ENCODE peak calls at places on chromosomes 5 and 9, in four cellular contexts. B is CD8-positive, alpha-beta memory T cell; D is PC-3; X is cardiac muscle cell. J is an unnamed sample. For H3K4me1, the result is how much of the 10 kb centered on the place peaks cover.

GRCh38 chr9:109382585-109382984 is 61.7 kb upstream of the EPB41L4B start:
- DNase-seq in B (no peak), D (no peak), X (no peak), J (no peak)

GRCh38 chr5:113337515-113338140 is 97.2 kb downstream of the TSSK1B start:
- DNase-seq in B (no peak), D (peak), X (no peak), J (no peak)

GRCh38 chr9:38198140-38198539 is 129.1 kb upstream of the SHB start:
- DNase-seq in B (no peak), D (no peak), X (no peak), J (no peak)

GRCh38 chr9:113910036-113910639 is 34.0 kb downstream of the ZNF618 start:
- DNase-seq in B (no peak), D (no peak), X (no peak), J (no peak)

GRCh38 chr5:151492729-151493128 is 45.3 kb downstream of the SLC36A1 start:
- DNase-seq in B (no peak), D (peak), X (no peak), J (no peak)

GRCh38 chr9:83359039-83359438 is 179.2 kb downstream of the FRMD3 start:
- DNase-seq in B (no peak), D (no peak), X (no peak), J (no peak)

GRCh38 chr5:79931866-79932265 is 59.2 kb downstream of the MTX3 start:
- DNase-seq in B (no peak), D (no peak), X (no peak), J (no peak)

GRCh38 chr5:102600964-102601363 is 102.2 kb upstream of the SLCO6A1 start:
- DNase-seq in B (no peak), D (peak), X (no peak), J (no peak)

GRCh38 chr5:15797116-15797515 is 297.1 kb downstream of the FBXL7 start:
- DNase-seq in B (no peak), D (no peak), X (no peak), J (no peak)

GRCh38 chr9:27518006-27518405 is 6.1 kb upstream of the IFNK start:
- DNase-seq in B (no peak), D (no peak), X (no peak), J (no peak)

GRCh38 chr9:99335280-99335679 is 113.2 kb downstream of the SEC61B start:
- DNase-seq in B (no peak), D (no peak), X (no peak), J (no peak)

GRCh38 chr5:150434502-150434901 is 15.0 kb downstream of the RPS14 start:
- DNase-seq in B (no peak), D (no peak), X (no peak), J (no peak)

GRCh38 chr9:126155756-126156664 is 170.6 kb upstream of the MVB12B start:
- DNase-seq in B (no peak), D (no peak), X (no peak), J (no peak)

GRCh38 chr9:116550728-116551436 is 136.2 kb upstream of the TRIM32 start:
- DNase-seq in B (no peak), D (no peak), X (no peak), J (no peak)

GRCh38 chr5:43315262-43315661 is 2.0 kb upstream of the HMGCS1 start:
- DNase-seq in B (no peak), D (peak), X (no peak), J (no peak)

GRCh38 chr5:65481635-65482271 is at the start of gene ADAMTS6:
- DNase-seq in B (peak), D (peak), X (peak), J (peak)

GRCh38 chr5:10576121-10576789 is 12.4 kb downstream of the ANKRD33B start:
- DNase-seq in B (no peak), D (no peak), X (no peak), J (no peak)

GRCh38 chr9:127075592-127076380 is 46.6 kb downstream of the ANGPTL2 start:
- DNase-seq in B (no peak), D (no peak), X (no peak), J (no peak)

GRCh38 chr9:36993933-36994764 is 39.9 kb downstream of the PAX5 start:
- DNase-seq in B (peak), D (no peak), X (no peak), J (no peak)

GRCh38 chr9:94867281-94867841 is 140.9 kb downstream of the AOPEP start:
- DNase-seq in B (no peak), D (peak), X (peak), J (peak)

GRCh38 chr9:101536351-101536750 is 2.7 kb downstream of the RNF20 start:
- DNase-seq in B (no peak), D (peak), X (no peak), J (no peak)

GRCh38 chr9:116087751-116088194 is 65.8 kb upstream of the PAPPA start:
- DNase-seq in B (no peak), D (peak), X (no peak), J (no peak)

GRCh38 chr9:15785584-15785983 is 232.7 kb downstream of the CCDC171 start:
- DNase-seq in B (no peak), D (no peak), X (no peak), J (no peak)

GRCh38 chr5:172145870-172146747 is 41.9 kb downstream of the STK10 start:
- DNase-seq in B (no peak), D (no peak), X (no peak), J (no peak)

GRCh38 chr5:91850031-91850430 is 466.9 kb upstream of the ARRDC3 start:
- DNase-seq in B (no peak), D (peak), X (no peak), J (no peak)

GRCh38 chr9:14441976-14442651 is 128.2 kb upstream of the NFIB start:
- DNase-seq in B (no peak), D (peak), X (peak), J (peak)

GRCh38 chr9:134395002-134395517 is 68.8 kb downstream of the RXRA start:
- DNase-seq in B (no peak), D (no peak), X (no peak), J (no peak)
- H3K4me1 ChIP-seq in B (half or more), D (under half), X (under half), J (under half)

GRCh38 chr9:136396219-136396515 is 3.8 kb downstream of the SNAPC4 start:
- DNase-seq in B (no peak), D (no peak), X (no peak), J (no peak)
- H3K4me3 ChIP-seq in B (no peak), D (no peak), X (no peak), J (no peak)

DNA sequence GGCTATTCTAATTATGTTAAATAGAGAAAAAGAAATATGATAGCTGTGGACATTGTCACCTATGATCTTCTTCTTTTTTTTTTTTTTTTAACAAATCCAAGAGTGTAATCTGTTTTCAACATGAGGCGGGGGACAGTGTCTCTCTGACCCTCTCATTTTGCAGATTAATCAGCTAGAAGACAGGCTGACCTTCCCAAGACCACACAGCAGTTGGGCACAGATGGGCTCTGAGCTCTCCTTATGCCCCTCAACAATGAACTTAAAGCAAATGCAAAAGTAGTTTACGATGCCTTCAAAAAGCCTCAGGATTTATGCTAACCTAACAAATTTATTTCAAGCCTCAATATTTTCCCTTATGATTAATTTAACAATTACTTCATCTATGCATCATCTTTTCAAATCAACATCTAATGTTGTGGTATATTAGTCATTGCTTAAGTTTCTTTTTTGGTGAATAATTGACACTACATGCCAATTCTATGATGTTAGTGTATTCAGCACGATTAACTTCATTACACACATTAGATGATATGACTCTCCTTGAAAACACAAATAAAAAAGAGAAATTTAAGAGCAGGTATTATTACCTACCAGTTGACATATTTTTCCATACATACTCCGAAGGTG is 7.4 kb downstream of the NFIL3 start:
- DNase-seq in B (no peak), D (peak), X (no peak), J (no peak)
- H3K4me1 ChIP-seq in B (under half), D (half or more), X (under half), J (under half)

GRCh38 chr5:25646421-25647341 is 1001.9 kb upstream of the CDH10 start:
- DNase-seq in B (no peak), D (peak), X (no peak), J (no peak)

DNA sequence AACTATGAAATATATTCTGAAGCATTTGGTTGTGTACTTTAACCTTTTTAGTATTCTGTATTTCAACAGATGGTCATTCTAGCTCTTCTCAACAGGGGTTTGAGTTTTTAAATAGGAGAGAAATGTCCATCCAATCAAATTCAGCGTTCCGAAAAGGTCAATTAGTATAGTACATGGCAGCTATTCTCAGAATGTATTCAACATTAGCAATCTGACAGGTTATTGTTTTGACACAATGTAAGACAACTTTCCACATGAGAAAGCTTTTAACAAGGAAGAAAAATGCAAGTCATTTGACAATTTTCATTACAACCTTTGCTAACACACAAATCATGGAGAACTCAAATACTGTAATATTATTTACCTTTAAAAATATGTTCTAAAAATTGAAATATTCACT is 996.4 kb upstream of the CDH10 start:
- DNase-seq in B (no peak), D (no peak), X (no peak), J (no peak)
- H3K4me3 ChIP-seq in B (no peak), D (no peak), X (no peak), J (no peak)

GRCh38 chr9:12798066-12798770 is 23.4 kb downstream of the LURAP1L start:
- DNase-seq in B (no peak), D (peak), X (no peak), J (peak)
- H3K4me1 ChIP-seq in B (under half), D (under half), X (under half), J (under half)

DNA sequence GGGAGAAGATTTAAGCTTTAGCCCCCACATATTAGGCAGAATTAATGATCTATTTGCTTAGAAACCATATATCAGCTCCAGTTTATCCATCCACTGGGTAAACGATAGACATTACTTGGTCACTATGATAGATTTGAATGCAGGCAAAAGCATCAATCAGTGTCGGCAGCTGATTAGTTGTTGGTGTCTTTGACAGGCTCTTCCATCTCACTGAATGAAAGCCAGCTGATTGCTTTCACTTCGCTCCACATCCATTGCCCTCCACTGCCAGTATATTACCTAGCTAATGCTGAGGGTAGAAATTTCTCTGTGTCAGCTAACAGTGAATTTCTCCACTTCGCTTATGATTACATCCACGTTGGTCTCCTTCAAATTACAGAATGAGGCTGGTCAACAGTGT is 821.4 kb upstream of the TYRP1 start:
- DNase-seq in B (no peak), D (no peak), X (peak), J (no peak)
- H3K4me3 ChIP-seq in B (no peak), D (no peak), X (no peak), J (no peak)

GRCh38 chr5:181185560-181185959 is 19.4 kb downstream of the TRIM7 start:
- DNase-seq in B (no peak), D (no peak), X (no peak), J (no peak)
- H3K4me1 ChIP-seq in B (under half), D (under half), X (under half), J (under half)

GRCh38 chr5:178230879-178231735 is 1.5 kb downstream of the PHYKPL start:
- DNase-seq in B (no peak), D (no peak), X (no peak), J (no peak)
- H3K4me3 ChIP-seq in B (peak), D (peak), X (peak), J (peak)

GRCh38 chr5:24850911-24851310 is 206.1 kb upstream of the CDH10 start:
- DNase-seq in B (no peak), D (no peak), X (no peak), J (no peak)
- H3K4me1 ChIP-seq in B (under half), D (under half), X (under half), J (under half)

J was measured in BE2C.